ENCODE peak calls at places on chromosomes 12 and 14, in four cellular contexts. K, G, M and Z are unnamed samples.

GRCh38 chr14:94598816-94599655 is 13.2 kb upstream of the SERPINA3 start:
- DNase-seq in K (peak; percentile 76), G (no peak), M (no peak), Z (peak; percentile 63)

GRCh38 chr12:117576053-117576452 is 214.6 kb upstream of the NOS1 start:
- DNase-seq in K (no peak), G (no peak), M (no peak), Z (no peak)

GRCh38 chr12:9792185-9792900 is 31.6 kb upstream of the CD69 start:
- DNase-seq in K (no peak), G (no peak), M (no peak), Z (no peak)

GRCh38 chr14:99725774-99726537 is 41.9 kb downstream of the CYP46A1 start:
- DNase-seq in K (no peak), G (no peak), M (no peak), Z (no peak)

GRCh38 chr12:126811401-126811800 is 1455.6 kb upstream of the TMEM132C start:
- DNase-seq in K (no peak), G (peak; percentile 9), M (no peak), Z (no peak)

GRCh38 chr14:59278111-59278510 is 89.6 kb downstream of the DAAM1 start:
- DNase-seq in K (no peak), G (no peak), M (no peak), Z (no peak)

GRCh38 chr12:124422570-124423523 is 128.0 kb downstream of the RFLNA start:
- DNase-seq in K (peak; percentile 96), G (peak; percentile 38), M (no peak), Z (peak; percentile 90)

GRCh38 chr12:79629561-79629960 is 61.2 kb downstream of the PAWR start:
- DNase-seq in K (no peak), G (no peak), M (no peak), Z (no peak)

GRCh38 chr12:108477055-108477880 is 37.8 kb upstream of the FICD start:
- DNase-seq in K (no peak), G (no peak), M (no peak), Z (peak; percentile 31)

GRCh38 chr12:89883630-89884364 is 175.2 kb upstream of the ATP2B1 start:
- DNase-seq in K (no peak), G (peak; percentile 84), M (no peak), Z (peak; percentile 91)

GRCh38 chr12:55730447-55730820 is 1.6 kb upstream of the CD63 start:
- DNase-seq in K (no peak), G (no peak), M (no peak), Z (no peak)

GRCh38 chr12:124577986-124578385 is 10.6 kb upstream of the NCOR2 start:
- DNase-seq in K (no peak), G (no peak), M (no peak), Z (no peak)

GRCh38 chr12:109718390-109718789 is 4.8 kb downstream of the FAM222A start:
- DNase-seq in K (no peak), G (peak; percentile 22), M (no peak), Z (peak; percentile 89)

GRCh38 chr14:71181215-71182003 is 274.1 kb downstream of the PCNX1 start:
- DNase-seq in K (no peak), G (no peak), M (no peak), Z (no peak)

GRCh38 chr14:75238728-75239455 is 39.7 kb upstream of the FOS start:
- DNase-seq in K (no peak), G (no peak), M (no peak), Z (no peak)

GRCh38 chr12:8011331-8011730 is 21.2 kb upstream of the FOXJ2 start:
- DNase-seq in K (no peak), G (no peak), M (no peak), Z (no peak)

GRCh38 chr12:32309811-32310755 is 89.3 kb upstream of the FGD4 start:
- DNase-seq in K (no peak), G (peak; percentile 31), M (no peak), Z (peak; percentile 69)

GRCh38 chr12:4483885-4484823 is 38.5 kb upstream of the FGF6 start:
- DNase-seq in K (no peak), G (no peak), M (no peak), Z (no peak)

GRCh38 chr12:2795291-2796186 is 769 bp downstream of the FKBP4 start:
- DNase-seq in K (peak; percentile 89), G (peak; percentile 49), M (peak; percentile 74), Z (peak; percentile 35)

GRCh38 chr12:120230326-120230973 is 29.5 kb upstream of the RPLP0 start:
- DNase-seq in K (peak; percentile 80), G (no peak), M (no peak), Z (no peak)

GRCh38 chr12:85424581-85425348 is 144.7 kb downstream of the ALX1 start:
- DNase-seq in K (no peak), G (no peak), M (peak; percentile 54), Z (no peak)

GRCh38 chr12:121579981-121580868 is 598 bp downstream of the KDM2B start:
- DNase-seq in K (peak; percentile 86), G (peak; percentile 44), M (peak; percentile 56), Z (peak; percentile 59)

GRCh38 chr12:1692895-1693294 is 2.0 kb downstream of the ADIPOR2 start:
- DNase-seq in K (no peak), G (no peak), M (no peak), Z (no peak)

GRCh38 chr12:53049582-53050318 is at the start of gene TNS2:
- DNase-seq in K (peak; percentile 92), G (peak; percentile 17), M (no peak), Z (no peak)

GRCh38 chr12:88243886-88244491 is 101.9 kb downstream of the TMTC3 start:
- DNase-seq in K (no peak), G (no peak), M (no peak), Z (no peak)

GRCh38 chr12:47299586-47299985 is 219.8 kb upstream of the AMIGO2 start:
- DNase-seq in K (no peak), G (no peak), M (no peak), Z (no peak)

GRCh38 chr14:100891501-100892445 is 11.7 kb downstream of the RTL1 start:
- DNase-seq in K (no peak), G (no peak), M (no peak), Z (no peak)

GRCh38 chr14:94470311-94470710 is 5.7 kb downstream of the SERPINA9 start:
- DNase-seq in K (no peak), G (no peak), M (no peak), Z (no peak)

GRCh38 chr12:107843351-107844311 is 69.1 kb downstream of the ASCL4 start:
- DNase-seq in K (peak; percentile 42), G (no peak), M (no peak), Z (no peak)

GRCh38 chr12:109961201-109961600 is 35.0 kb downstream of the GIT2 start:
- DNase-seq in K (no peak), G (no peak), M (no peak), Z (no peak)

GRCh38 chr12:104494137-104494815 is 37.5 kb downstream of the CHST11 start:
- DNase-seq in K (peak; percentile 54), G (no peak), M (peak; percentile 48), Z (no peak)

GRCh38 chr12:40829738-40830144 is 137.5 kb downstream of the CNTN1 start:
- DNase-seq in K (no peak), G (no peak), M (no peak), Z (no peak)

GRCh38 chr12:89280833-89281533 is 71.3 kb downstream of the DUSP6 start:
- DNase-seq in K (peak; percentile 44), G (no peak), M (no peak), Z (no peak)

GRCh38 chr12:48970702-48971334 is 717 bp downstream of the WNT10B start:
- DNase-seq in K (no peak), G (no peak), M (no peak), Z (no peak)

GRCh38 chr14:21003788-21004346 is 4.8 kb downstream of the SLC39A2 start:
- DNase-seq in K (peak; percentile 52), G (no peak), M (no peak), Z (no peak)

GRCh38 chr12:53044052-53044581 is 5.7 kb upstream of the TNS2 start:
- DNase-seq in K (peak; percentile 57), G (no peak), M (no peak), Z (no peak)

GRCh38 chr12:57590892-57591566 is at the start of gene PIP4K2C:
- DNase-seq in K (peak; percentile 89), G (peak; percentile 58), M (peak; percentile 95), Z (peak; percentile 78)

GRCh38 chr12:56957229-56958052 is at the start of gene RDH16:
- DNase-seq in K (no peak), G (no peak), M (no peak), Z (no peak)

GRCh38 chr12:22268406-22268805 is 66.1 kb downstream of the ST8SIA1 start:
- DNase-seq in K (no peak), G (no peak), M (no peak), Z (no peak)